ENCODE peak calls at places on chromosomes 3 and 15, in five cellular contexts. V is mammary epithelial cell; R is CD8-positive, alpha-beta memory T cell; A is DND-41; O is right cardiac atrium. I is an unnamed sample.
A peak's percentile ranks its signal among the peaks of the same experiment; 100 is the strongest.

GRCh38 chr3:142509079-142509478 is 61.2 kb upstream of the XRN1 start:
- DNase-seq in O (no peak), R (no peak), A (peak; percentile 53), V (no peak), I (no peak)

GRCh38 chr3:139310474-139310933 is 33.3 kb upstream of the MRPS22 start:
- DNase-seq in R (no peak), A (no peak), O (no peak), V (peak; percentile 76), I (no peak)

GRCh38 chr3:188584958-188585689 is 431.2 kb downstream of the LPP start:
- DNase-seq in O (no peak), A (no peak), R (no peak), V (peak; percentile 78), I (peak; percentile 51)

GRCh38 chr3:139574026-139574947 is 34.7 kb upstream of the RBP1 start:
- DNase-seq in A (no peak), V (no peak), R (no peak), O (peak; percentile 75), I (no peak)

GRCh38 chr3:146655333-146655996 is 50.3 kb upstream of the PLSCR5 start:
- DNase-seq in V (no peak), R (no peak), A (no peak), O (no peak), I (no peak)

GRCh38 chr3:102715030-102715697 is 280.3 kb downstream of the ZPLD1 start:
- DNase-seq in R (no peak), A (no peak), O (no peak), V (peak; percentile 78), I (no peak)

GRCh38 chr3:22372292-22372949 is 621.4 kb upstream of the ZNF385D start:
- DNase-seq in O (peak; percentile 13), V (no peak), A (no peak), R (no peak), I (no peak)

GRCh38 chr3:8239718-8240698 is 261.6 kb upstream of the LMCD1 start:
- DNase-seq in O (peak; percentile 12), A (peak; percentile 50), R (no peak), V (peak; percentile 13), I (peak; percentile 60)

GRCh38 chr3:183892610-183893214 is 8.0 kb upstream of the PARL start:
- DNase-seq in A (no peak), O (no peak), R (no peak), V (no peak), I (no peak)

GRCh38 chr3:197891-198491 is 1.4 kb downstream of the CHL1 start:
- DNase-seq in R (no peak), O (peak; percentile 14), V (no peak), A (no peak), I (no peak)

GRCh38 chr3:199815-200214 is 3.3 kb downstream of the CHL1 start:
- DNase-seq in O (no peak), A (no peak), R (no peak), V (no peak), I (no peak)

GRCh38 chr3:197154-197855 is 742 bp downstream of the CHL1 start:
- DNase-seq in O (peak; percentile 38), A (no peak), V (no peak), R (no peak), I (no peak)

GRCh38 chr3:204102-204501 is 7.5 kb downstream of the CHL1 start:
- DNase-seq in O (no peak), A (no peak), V (no peak), R (no peak), I (no peak)

GRCh38 chr3:200747-201146 is 4.2 kb downstream of the CHL1 start:
- DNase-seq in R (no peak), O (no peak), A (no peak), V (no peak), I (no peak)
- H3K9me3 ChIP-seq in R (no peaks in the 10 kb centered on the region), O (no peaks in the 10 kb centered on the region), A (no peaks in the 10 kb centered on the region), V (no peaks in the 10 kb centered on the region), I (no peaks in the 10 kb centered on the region)

GRCh38 chr3:15903776-15904720 is 106.3 kb upstream of the ANKRD28 start:
- DNase-seq in V (peak; percentile 59), O (peak; percentile 44), A (no peak), R (no peak), I (no peak)
- H3K27ac ChIP-seq in V (peak overlapping the region; percentile 1), O (peak overlapping the region; percentile 39), A (no peak overlapping the region), R (no peak overlapping the region), I (no peak overlapping the region)

GRCh38 chr15:90200534-90201139 is 493 bp upstream of the SEMA4B start:
- DNase-seq in R (no peak), V (no peak), A (no peak), O (no peak), I (no peak)

GRCh38 chr15:90202929-90203328 is 1.8 kb downstream of the SEMA4B start:
- DNase-seq in R (no peak), O (no peak), V (no peak), A (no peak), I (no peak)

GRCh38 chr15:90201150-90201943 is at the start of gene SEMA4B:
- DNase-seq in A (peak; percentile 76), R (peak; percentile 81), V (peak; percentile 57), O (peak; percentile 75), I (peak; percentile 83)

GRCh38 chr15:90203473-90203872 is 2.3 kb downstream of the SEMA4B start:
- DNase-seq in R (no peak), A (no peak), O (no peak), V (no peak), I (no peak)

DNA sequence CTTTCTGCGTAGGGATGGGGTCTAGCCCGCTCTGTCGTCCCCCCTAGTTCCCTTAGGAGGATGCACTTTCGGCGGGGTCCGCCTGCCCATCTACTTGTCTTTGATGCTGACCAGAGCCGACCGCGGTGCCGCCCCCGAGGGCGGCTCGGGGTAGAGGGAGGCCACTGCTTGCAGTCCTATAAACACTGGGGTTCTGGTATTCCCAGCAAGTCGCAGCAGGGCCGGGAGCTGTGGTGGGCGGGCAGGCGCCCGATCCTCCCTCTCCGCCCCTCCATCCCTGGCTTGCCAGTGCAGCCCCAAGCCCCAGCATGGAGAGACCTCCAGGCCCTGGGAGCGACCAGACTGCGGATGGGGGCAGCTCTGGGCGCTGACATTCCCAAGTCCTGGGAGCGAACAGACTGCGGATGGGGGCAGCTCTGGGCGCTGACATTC is 830 bp downstream of the SEMA4B start:
- DNase-seq in O (no peak), V (no peak), R (no peak), A (no peak), I (no peak)
- H3K4me1 ChIP-seq in O (peaks cover 18% of the 10 kb centered on the region), V (peaks cover 23% of the 10 kb centered on the region), R (peaks cover 24% of the 10 kb centered on the region), A (peaks cover 16% of the 10 kb centered on the region), I (peaks cover 25% of the 10 kb centered on the region)

GRCh38 chr15:26598704-26599103 is 174.2 kb downstream of the GABRB3 start:
- DNase-seq in R (no peak), O (no peak), A (no peak), V (no peak), I (no peak)
- H3K9me3 ChIP-seq in R (no peaks in the 10 kb centered on the region), O (no peaks in the 10 kb centered on the region), A (no peaks in the 10 kb centered on the region), V (peaks cover 32% of the 10 kb centered on the region), I (peaks cover 19% of the 10 kb centered on the region)

DNA sequence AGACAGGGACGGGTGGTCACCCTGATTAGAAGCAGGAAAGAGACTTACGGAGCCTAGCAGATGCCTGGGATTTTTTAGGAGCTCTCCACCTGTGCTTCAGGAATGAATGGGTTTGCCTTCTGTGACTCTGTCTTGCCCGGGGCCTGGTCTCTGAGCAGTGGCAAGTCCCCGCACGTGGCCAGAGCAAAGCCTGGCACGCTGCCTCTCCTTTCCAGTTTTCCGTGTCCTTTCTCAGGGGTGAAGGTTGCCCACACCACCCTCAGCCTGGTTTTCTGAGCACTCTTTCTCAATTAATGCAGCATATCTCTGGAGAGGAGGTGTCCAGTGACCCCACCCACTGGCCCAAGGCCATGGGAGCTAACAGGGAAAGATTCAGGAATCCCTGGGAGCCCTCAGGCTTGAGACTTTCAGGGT is 14.5 kb upstream of the CHST14 start:
- DNase-seq in A (no peak), R (no peak), O (peak; percentile 55), V (peak; percentile 74), I (no peak)
- H3K27ac ChIP-seq in A (no peak overlapping the region), R (no peak overlapping the region), O (no peak overlapping the region), V (no peak overlapping the region), I (no peak overlapping the region)

GRCh38 chr3:23863060-23863459 is 53.7 kb downstream of the NKIRAS1 start:
- DNase-seq in V (peak; percentile 11), R (no peak), A (no peak), O (no peak), I (no peak)

GRCh38 chr3:23859839-23860382 is 54.2 kb downstream of the UBE2E1 start:
- DNase-seq in R (no peak), V (no peak), O (no peak), A (peak; percentile 39), I (peak; percentile 44)

GRCh38 chr3:23856286-23856685 is 50.5 kb downstream of the UBE2E1 start:
- DNase-seq in R (no peak), V (no peak), A (no peak), O (no peak), I (no peak)

GRCh38 chr3:23861689-23862088 is 55.1 kb downstream of the NKIRAS1 start:
- DNase-seq in A (no peak), V (no peak), R (no peak), O (no peak), I (no peak)

GRCh38 chr3:23859012-23859743 is 53.4 kb downstream of the UBE2E1 start:
- DNase-seq in V (peak; percentile 67), O (no peak), A (peak; percentile 51), R (no peak), I (no peak)
- H3K4me1 ChIP-seq in V (peaks cover 11% of the 10 kb centered on the region), O (peaks cover 7% of the 10 kb centered on the region), A (peaks cover 41% of the 10 kb centered on the region), R (peaks cover 12% of the 10 kb centered on the region), I (peaks cover 22% of the 10 kb centered on the region)

I was measured in CD4-positive, CD25-positive, alpha-beta regulatory T cell.